ENCODE peak calls at places on chromosomes 12 and 14, in eight cellular contexts. Q, U, P, X, K, H, L and T are unnamed samples.

GRCh38 chr12:42819801-42820200 is 230.3 kb upstream of the PRICKLE1 start:
- DNase-seq in Q (no peak), U (no peak), P (no peak), X (no peak), K (no peak), H (no peak), L (no peak), T (no peak)

GRCh38 chr12:97181571-97182265 is 274.7 kb downstream of the NEDD1 start:
- DNase-seq in Q (no peak), U (no peak), P (peak), X (no peak), K (no peak), H (no peak), L (no peak), T (no peak)

GRCh38 chr12:105355752-105356151 is 25.3 kb downstream of the C12orf75 start:
- DNase-seq in Q (no peak), U (no peak), P (no peak), X (peak), K (no peak), H (no peak), L (no peak), T (no peak)

GRCh38 chr12:126831115-126831514 is 1435.9 kb upstream of the TMEM132C start:
- DNase-seq in Q (no peak), U (no peak), P (no peak), X (no peak), K (no peak), H (no peak), L (no peak), T (no peak)

GRCh38 chr14:51028851-51029754 is 65.8 kb downstream of the TRIM9 start:
- DNase-seq in Q (no peak), U (no peak), P (no peak), X (no peak), K (no peak), H (no peak), L (no peak), T (no peak)

GRCh38 chr14:64504897-64505771 is 564 bp downstream of the ZBTB1 start:
- DNase-seq in Q (peak), U (peak), P (peak), X (peak), K (peak), H (peak), L (peak), T (peak)

GRCh38 chr12:78086553-78087362 is 256.1 kb downstream of the NAV3 start:
- DNase-seq in Q (no peak), U (no peak), P (peak), X (no peak), K (no peak), H (no peak), L (no peak), T (no peak)

GRCh38 chr12:120257041-120257821 is 8.3 kb downstream of the PXN start:
- DNase-seq in Q (no peak), U (peak), P (peak), X (no peak), K (no peak), H (peak), L (no peak), T (no peak)

GRCh38 chr12:121798807-121799174 is 5.0 kb upstream of the SETD1B start:
- DNase-seq in Q (no peak), U (no peak), P (no peak), X (no peak), K (peak), H (no peak), L (no peak), T (no peak)

GRCh38 chr14:57136669-57137068 is 132.0 kb downstream of the EXOC5 start:
- DNase-seq in Q (peak), U (no peak), P (no peak), X (no peak), K (no peak), H (no peak), L (no peak), T (no peak)

GRCh38 chr12:52201520-52201839 is 9.7 kb upstream of the KRT80 start:
- DNase-seq in Q (no peak), U (no peak), P (no peak), X (no peak), K (no peak), H (no peak), L (no peak), T (no peak)

GRCh38 chr14:100192672-100193416 is 33.4 kb upstream of the DEGS2 start:
- DNase-seq in Q (peak), U (peak), P (peak), X (peak), K (peak), H (peak), L (peak), T (peak)
- TF ChIP-seq POLR2A in Q (peak), U (no peak), P (no peak), X (peak), K (no peak), H (no peak), L (peak), T (peak)

GRCh38 chr14:21534576-21534975 is 8.4 kb upstream of the SALL2 start:
- DNase-seq in Q (no peak), U (no peak), P (no peak), X (no peak), K (no peak), H (no peak), L (peak), T (no peak)
- TF ChIP-seq POLR2A in Q (peak), U (no peak), P (no peak), X (no peak), K (no peak), H (no peak), L (no peak), T (no peak)

GRCh38 chr12:11555743-11556625 is 93.5 kb upstream of the ETV6 start:
- DNase-seq in Q (no peak), U (no peak), P (no peak), X (no peak), K (no peak), H (peak), L (peak), T (no peak)
- TF ChIP-seq POLR2A in Q (no peak), U (no peak), P (no peak), X (no peak), K (no peak), H (no peak), L (no peak), T (no peak)

DNA sequence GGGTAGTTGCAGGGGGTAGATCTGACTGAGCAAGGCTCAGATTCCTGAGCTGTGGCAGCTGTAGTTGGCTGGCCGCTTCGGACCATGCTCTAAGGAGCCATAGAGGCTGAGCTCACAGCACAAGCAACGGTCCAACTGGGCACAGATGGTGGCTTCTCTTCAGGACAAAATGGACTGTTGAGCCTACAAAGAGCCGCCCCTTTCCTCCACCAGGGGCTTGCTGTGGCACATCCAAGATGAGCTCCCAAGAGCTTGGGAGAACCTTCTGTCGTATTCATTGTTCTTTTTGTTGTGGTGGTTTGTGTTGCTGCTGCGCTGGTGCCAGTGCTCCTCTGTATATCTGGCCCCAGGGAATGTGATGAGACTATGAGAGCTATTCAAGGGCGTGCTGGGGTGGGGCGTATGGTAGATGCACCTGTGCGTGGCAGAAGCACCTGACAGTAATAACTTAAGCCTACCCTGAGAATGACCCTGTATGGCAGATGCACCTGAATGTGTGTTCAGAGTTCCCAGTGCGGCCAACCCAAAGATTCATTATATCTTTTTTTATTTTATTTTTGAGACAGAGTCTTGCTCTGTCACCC is 17.8 kb upstream of the LGALS3 start:
- DNase-seq in Q (no peak), U (no peak), P (no peak), X (no peak), K (no peak), H (no peak), L (no peak), T (peak)
- TF ChIP-seq POLR2A in Q (no peak), U (no peak), P (no peak), X (no peak), K (no peak), H (no peak), L (no peak), T (no peak)

GRCh38 chr14:23045419-23046357 is 3.7 kb downstream of the PSMB11 start:
- DNase-seq in Q (no peak), U (no peak), P (peak), X (no peak), K (no peak), H (no peak), L (no peak), T (no peak)
- TF ChIP-seq POLR2A in Q (no peak), U (no peak), P (no peak), X (no peak), K (no peak), H (no peak), L (no peak), T (no peak)

GRCh38 chr12:109844091-109844490 is 10.9 kb upstream of the TRPV4 start:
- DNase-seq in Q (no peak), U (no peak), P (no peak), X (no peak), K (no peak), H (no peak), L (no peak), T (no peak)

GRCh38 chr12:109841356-109841755 is 8.2 kb upstream of the TRPV4 start:
- DNase-seq in Q (no peak), U (no peak), P (no peak), X (no peak), K (no peak), H (no peak), L (no peak), T (no peak)

GRCh38 chr12:109842021-109842420 is 8.8 kb upstream of the TRPV4 start:
- DNase-seq in Q (no peak), U (no peak), P (no peak), X (no peak), K (no peak), H (no peak), L (no peak), T (no peak)

GRCh38 chr12:109847166-109847700 is 14.0 kb upstream of the TRPV4 start:
- DNase-seq in Q (no peak), U (no peak), P (no peak), X (no peak), K (no peak), H (no peak), L (no peak), T (no peak)

DNA sequence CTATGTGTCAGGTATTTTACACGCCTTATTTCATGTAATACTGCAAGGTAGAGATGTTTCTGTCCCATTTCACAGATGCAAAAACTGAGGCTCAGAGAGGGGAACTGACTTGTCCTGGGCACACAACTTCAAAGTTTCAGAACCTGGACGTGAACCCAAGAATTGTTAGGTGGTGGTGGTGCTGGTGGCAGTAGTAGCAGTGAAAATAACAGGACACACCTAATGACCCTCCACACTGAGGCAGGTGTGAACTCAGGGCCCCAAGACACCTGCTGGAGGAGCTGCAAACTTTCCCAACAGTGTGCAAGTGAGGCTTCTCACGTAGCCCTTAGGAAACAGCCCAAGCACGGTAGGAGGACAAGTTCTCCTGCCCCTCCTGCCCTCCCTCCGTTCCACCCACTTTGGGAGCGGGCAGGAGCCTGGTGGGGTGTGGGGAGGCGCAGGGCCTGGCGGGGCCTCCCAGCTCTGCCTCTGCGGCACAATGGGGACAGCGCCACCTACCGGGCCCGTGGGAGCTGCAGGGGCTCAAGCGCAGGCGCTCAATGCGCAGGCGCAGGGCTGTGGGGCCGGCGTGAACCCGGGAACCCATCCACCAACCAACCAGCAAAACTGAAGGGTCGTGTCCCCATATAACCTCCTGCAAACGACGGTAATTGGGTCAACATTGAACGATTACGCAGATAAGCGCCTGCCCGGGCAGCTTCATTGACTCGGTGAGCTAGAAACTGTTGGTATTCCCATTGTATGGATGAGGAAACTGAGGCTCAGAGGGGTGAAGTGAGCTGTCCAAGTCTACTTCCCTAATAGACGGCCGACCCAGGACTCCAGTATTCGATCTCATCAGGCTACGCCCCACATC is 12.0 kb upstream of the TRPV4 start:
- DNase-seq in Q (peak), U (peak), P (peak), X (peak), K (peak), H (peak), L (peak), T (peak)
- TF ChIP-seq POLR2A in Q (no peak), U (no peak), P (no peak), X (no peak), K (no peak), H (no peak), L (no peak), T (no peak)

GRCh38 chr12:93678779-93679178 is 1.6 kb downstream of the CRADD start:
- DNase-seq in Q (no peak), U (no peak), P (no peak), X (no peak), K (no peak), H (no peak), L (no peak), T (no peak)

GRCh38 chr12:93679308-93679933 is 2.2 kb downstream of the CRADD start:
- DNase-seq in Q (no peak), U (no peak), P (no peak), X (no peak), K (no peak), H (no peak), L (no peak), T (no peak)

GRCh38 chr12:93674386-93674785 is 2.8 kb upstream of the CRADD start:
- DNase-seq in Q (no peak), U (no peak), P (no peak), X (no peak), K (no peak), H (no peak), L (no peak), T (no peak)

GRCh38 chr12:93676408-93677194 is 574 bp upstream of the CRADD start:
- DNase-seq in Q (no peak), U (no peak), P (no peak), X (no peak), K (no peak), H (no peak), L (no peak), T (no peak)

DNA sequence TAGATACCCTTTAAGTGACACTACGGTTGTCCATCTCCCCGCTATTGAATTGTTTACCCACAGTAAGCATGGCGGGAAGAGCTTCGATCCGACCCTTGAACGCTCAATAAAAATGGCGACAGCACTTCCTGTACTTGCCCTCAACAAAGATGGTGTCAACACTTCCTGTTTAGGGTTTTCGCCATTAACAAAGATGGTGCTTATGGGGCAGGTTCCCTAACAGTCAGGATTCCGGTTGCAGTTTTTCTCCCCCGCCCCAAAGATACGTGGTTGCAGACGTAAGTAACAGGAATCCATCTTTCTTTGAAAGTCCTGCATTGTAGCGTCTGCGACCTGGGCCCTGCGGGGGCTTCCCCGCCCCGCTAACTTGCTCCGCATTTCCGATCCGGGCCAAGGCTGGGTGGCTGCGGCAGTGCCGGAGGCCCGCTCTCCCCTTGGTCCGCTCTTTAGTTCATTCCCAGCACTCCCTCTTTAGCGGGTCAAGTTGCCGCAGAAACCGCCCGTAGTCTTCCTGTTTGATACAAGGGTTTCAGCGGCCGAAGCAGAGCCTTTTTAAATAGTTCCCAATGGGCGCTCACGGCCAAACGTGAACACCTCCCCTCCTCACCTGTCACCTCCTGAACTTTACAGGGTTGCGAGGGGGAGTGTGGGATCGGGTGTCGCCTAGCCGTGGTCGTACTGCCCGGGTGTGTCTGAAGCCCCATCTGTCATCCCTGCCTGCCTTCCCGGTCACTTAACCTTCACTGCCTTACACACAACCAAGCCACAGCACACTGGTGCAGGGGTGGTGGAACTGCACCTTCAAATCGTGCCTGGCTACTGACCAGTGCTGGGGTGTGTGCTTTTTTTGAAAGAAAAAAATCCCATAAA is at the start of gene CRADD:
- DNase-seq in Q (peak), U (peak), P (peak), X (peak), K (peak), H (peak), L (peak), T (peak)
- TF ChIP-seq POLR2A in Q (peak), U (peak), P (peak), X (peak), K (peak), H (peak), L (peak), T (peak)